ENCODE peak calls at places on chromosomes 16 and 17, in five cellular contexts. One of them, this sample, is unnamed.
A peak's percentile ranks its signal among the peaks of the same experiment; 100 is the strongest.

GRCh38 chr16:51734220-51734619 is 583.1 kb upstream of the SALL1 start:
- DNase-seq in mesenchymal stem cell: no peak
- DNase-seq in IMR-90: no peak
- DNase-seq in H1: no peak
- DNase-seq in neuronal stem cell: no peak
- DNase-seq in this sample: no peak

GRCh38 chr17:64969046-64969501 is 49.8 kb upstream of the LRRC37A3 start:
- DNase-seq in mesenchymal stem cell: peak; percentile 65
- DNase-seq in IMR-90: no peak
- DNase-seq in H1: no peak
- DNase-seq in neuronal stem cell: no peak
- DNase-seq in this sample: no peak

GRCh38 chr16:15857779-15858560 is 1.1 kb upstream of the MYH11 start:
- DNase-seq in mesenchymal stem cell: peak; percentile 69
- DNase-seq in IMR-90: peak; percentile 50
- DNase-seq in H1: peak; percentile 73
- DNase-seq in neuronal stem cell: peak; percentile 9
- DNase-seq in this sample: peak; percentile 70

GRCh38 chr17:79626156-79626890 is 15.5 kb upstream of the RBFOX3 start:
- DNase-seq in mesenchymal stem cell: no peak
- DNase-seq in IMR-90: no peak
- DNase-seq in H1: peak; percentile 49
- DNase-seq in neuronal stem cell: no peak
- DNase-seq in this sample: no peak

GRCh38 chr17:55642741-55643140 is 79.9 kb downstream of the TMEM100 start:
- DNase-seq in mesenchymal stem cell: no peak
- DNase-seq in IMR-90: no peak
- DNase-seq in H1: no peak
- DNase-seq in neuronal stem cell: no peak
- DNase-seq in this sample: peak; percentile 52

GRCh38 chr16:4749700-4750257 is 15.4 kb downstream of the DNAAF8 start:
- DNase-seq in mesenchymal stem cell: no peak
- DNase-seq in IMR-90: no peak
- DNase-seq in H1: no peak
- DNase-seq in neuronal stem cell: no peak
- DNase-seq in this sample: no peak

GRCh38 chr17:39684369-39685043 is 3.4 kb downstream of the PGAP3 start:
- DNase-seq in mesenchymal stem cell: no peak
- DNase-seq in IMR-90: no peak
- DNase-seq in H1: no peak
- DNase-seq in neuronal stem cell: no peak
- DNase-seq in this sample: no peak

GRCh38 chr16:50670476-50670875 is 10.6 kb downstream of the SNX20 start:
- DNase-seq in mesenchymal stem cell: no peak
- DNase-seq in IMR-90: no peak
- DNase-seq in H1: no peak
- DNase-seq in neuronal stem cell: no peak
- DNase-seq in this sample: no peak

GRCh38 chr16:12157510-12158093 is 181.1 kb downstream of the SNX29 start:
- DNase-seq in mesenchymal stem cell: no peak
- DNase-seq in IMR-90: peak; percentile 67
- DNase-seq in H1: no peak
- DNase-seq in neuronal stem cell: no peak
- DNase-seq in this sample: peak; percentile 82

GRCh38 chr16:27472091-27473020 is 70.4 kb downstream of the IL21R start:
- DNase-seq in mesenchymal stem cell: no peak
- DNase-seq in IMR-90: no peak
- DNase-seq in H1: no peak
- DNase-seq in neuronal stem cell: no peak
- DNase-seq in this sample: no peak

GRCh38 chr16:50438041-50438437 is 69.3 kb upstream of the BRD7 start:
- DNase-seq in mesenchymal stem cell: no peak
- DNase-seq in IMR-90: no peak
- DNase-seq in H1: no peak
- DNase-seq in neuronal stem cell: no peak
- DNase-seq in this sample: no peak

GRCh38 chr16:11757671-11758545 is 15.3 kb upstream of the TXNDC11 start:
- DNase-seq in mesenchymal stem cell: peak; percentile 60
- DNase-seq in IMR-90: peak; percentile 70
- DNase-seq in H1: peak; percentile 19
- DNase-seq in neuronal stem cell: no peak
- DNase-seq in this sample: no peak

GRCh38 chr17:29722411-29723198 is 99.9 kb upstream of the CORO6 start:
- DNase-seq in mesenchymal stem cell: peak; percentile 88
- DNase-seq in IMR-90: peak; percentile 73
- DNase-seq in H1: no peak
- DNase-seq in neuronal stem cell: no peak
- DNase-seq in this sample: no peak

GRCh38 chr17:2055494-2056220 is 754 bp downstream of the HIC1 start:
- DNase-seq in mesenchymal stem cell: peak; percentile 37
- DNase-seq in IMR-90: peak; percentile 55
- DNase-seq in H1: no peak
- DNase-seq in neuronal stem cell: no peak
- DNase-seq in this sample: no peak

GRCh38 chr17:45441536-45442310 is 9.1 kb upstream of the ARHGAP27 start:
- DNase-seq in mesenchymal stem cell: no peak
- DNase-seq in IMR-90: no peak
- DNase-seq in H1: no peak
- DNase-seq in neuronal stem cell: no peak
- DNase-seq in this sample: no peak

GRCh38 chr17:45436625-45437460 is 4.2 kb upstream of the ARHGAP27 start:
- DNase-seq in mesenchymal stem cell: peak; percentile 25
- DNase-seq in IMR-90: peak; percentile 13
- DNase-seq in H1: no peak
- DNase-seq in neuronal stem cell: no peak
- DNase-seq in this sample: no peak

GRCh38 chr17:45438931-45439610 is 6.4 kb upstream of the ARHGAP27 start:
- DNase-seq in mesenchymal stem cell: no peak
- DNase-seq in IMR-90: no peak
- DNase-seq in H1: no peak
- DNase-seq in neuronal stem cell: no peak
- DNase-seq in this sample: no peak

GRCh38 chr17:45437461-45438283 is 5.0 kb upstream of the ARHGAP27 start:
- DNase-seq in mesenchymal stem cell: no peak
- DNase-seq in IMR-90: no peak
- DNase-seq in H1: no peak
- DNase-seq in neuronal stem cell: no peak
- DNase-seq in this sample: no peak

DNA sequence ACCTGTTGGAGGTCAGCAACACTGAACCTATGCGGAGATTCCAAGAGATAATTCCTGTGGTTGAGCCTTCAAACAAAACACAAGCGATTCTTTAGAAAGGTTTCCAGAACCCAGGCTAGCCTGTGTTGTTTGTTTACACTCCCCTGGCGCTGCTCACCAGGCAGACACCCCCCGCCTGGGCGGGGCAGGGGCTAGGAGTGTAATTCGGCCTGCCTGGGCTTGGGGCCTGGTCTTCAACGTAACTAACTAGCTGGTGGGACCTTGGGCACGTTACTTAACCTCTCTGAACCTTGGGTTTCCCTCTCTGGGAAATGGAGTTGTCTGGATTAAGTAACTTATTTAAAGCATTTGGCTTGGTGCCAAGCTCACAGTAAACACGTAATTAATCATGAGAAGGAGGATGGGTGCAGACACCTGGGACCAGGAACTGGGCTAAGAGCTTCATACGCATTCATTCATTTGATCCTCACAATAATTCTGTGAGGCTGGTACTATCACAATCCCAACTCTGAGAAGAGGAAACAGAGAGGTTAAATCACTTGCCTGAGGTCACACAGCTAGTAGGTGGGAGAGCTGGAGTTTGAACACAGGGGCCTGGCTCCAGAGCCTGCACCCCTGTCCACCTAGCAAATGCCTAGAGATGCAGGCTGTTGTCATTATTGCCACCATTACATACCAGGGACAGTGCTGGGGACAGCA is 7.6 kb upstream of the ARHGAP27 start:
- DNase-seq in mesenchymal stem cell: peak; percentile 58
- DNase-seq in IMR-90: no peak
- DNase-seq in H1: no peak
- DNase-seq in neuronal stem cell: no peak
- DNase-seq in this sample: peak; percentile 77
- H3K36me3 ChIP-seq in mesenchymal stem cell: peaks cover 45% of the 10 kb centered on the region
- H3K36me3 ChIP-seq in IMR-90: peaks cover 27% of the 10 kb centered on the region
- H3K36me3 ChIP-seq in H1: no peaks in the 10 kb centered on the region
- H3K36me3 ChIP-seq in neuronal stem cell: peaks cover 5% of the 10 kb centered on the region
- H3K36me3 ChIP-seq in this sample: no peaks in the 10 kb centered on the region

GRCh38 chr17:70375406-70375805 is 206.1 kb downstream of the KCNJ2 start:
- DNase-seq in mesenchymal stem cell: no peak
- DNase-seq in IMR-90: no peak
- DNase-seq in H1: no peak
- DNase-seq in neuronal stem cell: no peak
- DNase-seq in this sample: peak; percentile 37

GRCh38 chr17:70374496-70374895 is 205.2 kb downstream of the KCNJ2 start:
- DNase-seq in mesenchymal stem cell: no peak
- DNase-seq in IMR-90: no peak
- DNase-seq in H1: no peak
- DNase-seq in neuronal stem cell: no peak
- DNase-seq in this sample: no peak

GRCh38 chr17:70373369-70373768 is 204.0 kb downstream of the KCNJ2 start:
- DNase-seq in mesenchymal stem cell: no peak
- DNase-seq in IMR-90: no peak
- DNase-seq in H1: no peak
- DNase-seq in neuronal stem cell: no peak
- DNase-seq in this sample: no peak

GRCh38 chr17:70378005-70378404 is 208.7 kb downstream of the KCNJ2 start:
- DNase-seq in mesenchymal stem cell: peak; percentile 21
- DNase-seq in IMR-90: no peak
- DNase-seq in H1: no peak
- DNase-seq in neuronal stem cell: no peak
- DNase-seq in this sample: peak; percentile 79

DNA sequence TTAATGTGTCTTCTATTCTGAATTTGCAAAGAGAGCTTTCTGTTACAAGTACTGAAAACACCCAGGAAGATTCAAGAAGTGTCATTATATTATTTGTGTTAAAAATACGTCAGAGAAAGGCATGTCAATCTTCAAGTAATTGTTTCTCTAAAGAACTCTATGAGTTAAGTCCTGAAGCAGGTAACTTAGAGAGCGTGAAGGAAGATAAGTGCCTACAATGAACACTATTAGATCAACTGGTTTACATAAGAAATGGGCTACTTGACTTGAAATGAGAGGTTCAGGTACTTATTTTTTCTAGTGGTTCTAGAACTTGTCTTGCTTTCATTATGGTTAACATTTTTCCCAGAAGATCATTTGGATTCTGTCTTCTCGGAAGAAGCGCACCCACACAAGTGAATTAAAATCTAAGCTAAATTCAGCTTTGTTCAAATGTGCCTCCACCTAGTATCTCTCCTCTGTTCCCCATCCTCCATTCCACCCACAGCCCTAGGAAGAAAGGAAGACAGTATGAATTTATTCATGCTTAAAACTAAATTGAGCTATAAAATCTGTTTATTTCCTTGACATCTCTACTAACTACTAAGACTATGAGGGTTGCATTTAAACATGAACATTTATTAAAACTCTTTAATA is 206.6 kb downstream of the KCNJ2 start:
- DNase-seq in mesenchymal stem cell: no peak
- DNase-seq in IMR-90: no peak
- DNase-seq in H1: no peak
- DNase-seq in neuronal stem cell: no peak
- DNase-seq in this sample: no peak
- H2BK5ac ChIP-seq in mesenchymal stem cell: no peak overlapping the region
- H2BK5ac ChIP-seq in IMR-90: no peak overlapping the region
- H2BK5ac ChIP-seq in H1: no peak overlapping the region
- H2BK5ac ChIP-seq in neuronal stem cell: no peak overlapping the region
- H2BK5ac ChIP-seq in this sample: no peak overlapping the region

GRCh38 chr17:8482546-8482945 is 46.9 kb downstream of the NDEL1 start:
- DNase-seq in mesenchymal stem cell: no peak
- DNase-seq in IMR-90: peak; percentile 18
- DNase-seq in H1: no peak
- DNase-seq in neuronal stem cell: no peak
- DNase-seq in this sample: no peak
- H3K36me3 ChIP-seq in mesenchymal stem cell: peaks cover 59% of the 10 kb centered on the region
- H3K36me3 ChIP-seq in IMR-90: peaks cover 63% of the 10 kb centered on the region
- H3K36me3 ChIP-seq in H1: peaks cover 72% of the 10 kb centered on the region
- H3K36me3 ChIP-seq in neuronal stem cell: peaks cover 100% of the 10 kb centered on the region
- H3K36me3 ChIP-seq in this sample: peaks cover 20% of the 10 kb centered on the region

DNA sequence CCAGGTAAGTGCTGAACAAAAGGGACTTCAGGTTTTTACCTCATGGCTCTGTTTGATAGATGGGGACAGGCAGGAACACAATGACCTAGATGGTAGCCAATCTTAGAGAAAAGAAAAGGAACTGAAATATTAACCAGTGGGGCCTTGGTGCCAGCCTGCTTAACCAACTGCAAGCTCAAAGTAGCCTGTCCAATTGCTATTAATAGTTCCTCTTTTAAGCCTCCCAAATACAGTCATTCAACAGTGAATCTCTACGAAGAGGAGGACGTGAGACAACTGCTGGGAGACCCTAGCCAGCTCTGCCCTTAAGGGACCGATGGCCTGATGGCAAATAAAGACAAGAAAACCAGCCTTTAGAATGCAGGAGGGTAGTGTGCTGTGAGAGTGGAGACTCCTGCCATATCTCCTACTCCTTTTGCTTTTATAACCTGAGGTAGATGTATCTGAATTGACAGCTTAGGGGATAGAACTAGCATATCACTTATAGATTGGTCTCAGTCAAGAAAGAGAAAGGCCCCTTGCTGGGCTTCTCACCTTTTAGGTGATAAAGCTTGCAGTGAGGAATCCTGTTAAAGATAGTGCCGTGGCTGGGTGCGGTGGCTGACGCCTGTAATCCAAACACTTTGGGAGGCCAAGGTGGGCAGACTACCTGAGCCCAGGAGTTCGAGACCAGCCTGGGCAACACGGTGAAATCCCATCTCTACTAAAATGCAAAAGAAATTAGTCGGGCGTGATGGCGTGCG is 28.3 kb downstream of the ARSG start:
- DNase-seq in mesenchymal stem cell: no peak
- DNase-seq in IMR-90: no peak
- DNase-seq in H1: no peak
- DNase-seq in neuronal stem cell: no peak
- DNase-seq in this sample: peak; percentile 82
- H2BK5ac ChIP-seq in mesenchymal stem cell: no peak overlapping the region
- H2BK5ac ChIP-seq in IMR-90: no peak overlapping the region
- H2BK5ac ChIP-seq in H1: no peak overlapping the region
- H2BK5ac ChIP-seq in neuronal stem cell: no peak overlapping the region
- H2BK5ac ChIP-seq in this sample: no peak overlapping the region

DNA sequence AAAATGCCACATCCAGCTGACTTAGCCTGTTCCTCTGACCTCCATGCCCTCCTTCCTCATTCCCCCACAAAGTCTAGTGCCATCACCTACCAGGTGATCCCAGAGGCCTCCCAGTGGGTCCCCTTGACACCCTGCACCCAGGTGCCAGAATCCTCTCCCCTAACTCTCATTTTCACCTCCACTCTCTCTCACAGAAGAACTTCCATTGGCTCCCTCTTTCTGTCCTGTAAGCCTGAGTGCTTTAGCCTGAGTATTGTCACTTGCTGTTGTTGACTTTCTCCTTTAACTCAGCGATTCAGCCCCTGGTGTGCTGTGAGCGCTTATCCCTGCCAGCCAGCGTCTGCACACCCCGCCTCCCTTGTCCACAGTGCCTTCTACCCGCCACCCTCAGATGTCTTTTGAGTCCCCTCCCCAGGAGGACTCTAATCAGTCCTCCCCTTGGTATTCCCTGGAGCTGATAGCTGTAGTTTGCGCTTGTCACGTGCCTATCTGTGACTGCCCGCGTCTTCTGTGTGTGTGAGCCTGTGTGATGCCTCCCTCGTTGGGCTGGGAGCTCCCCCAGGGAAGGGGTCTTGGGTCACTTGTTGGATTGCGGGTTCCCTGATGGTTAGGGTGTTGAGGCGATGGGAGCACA is 31.9 kb downstream of the ARHGAP23 start:
- DNase-seq in mesenchymal stem cell: no peak
- DNase-seq in IMR-90: no peak
- DNase-seq in H1: no peak
- DNase-seq in neuronal stem cell: no peak
- DNase-seq in this sample: no peak
- H3K36me3 ChIP-seq in mesenchymal stem cell: peaks cover 74% of the 10 kb centered on the region
- H3K36me3 ChIP-seq in IMR-90: peaks cover 63% of the 10 kb centered on the region
- H3K36me3 ChIP-seq in H1: peaks cover 48% of the 10 kb centered on the region
- H3K36me3 ChIP-seq in neuronal stem cell: no peaks in the 10 kb centered on the region
- H3K36me3 ChIP-seq in this sample: peaks cover 3% of the 10 kb centered on the region

This sample was measured in mesendoderm.